ENCODE peak calls at places on chromosomes 1 and 21, in seven cellular contexts. C is activated CD4-positive, CD25-positive, alpha-beta regulatory T cell; X is glutamatergic neuron; A is activated CD8-positive, alpha-beta memory T cell treated with anti-CD3 and anti-CD28 coated beads, Interleukin-2, amount 50 U/mL, for 48 hours; L is stimulated activated CD8-positive, alpha-beta memory T cell treated with anti-CD3 and anti-CD28 coated beads, Interleukin-15, amount 100 ng/mL, for 4 hours; F is HuH-7.5; S is posterior vena cava. K is an unnamed sample.

GRCh38 chr1:108692724-108693655 is 880 bp downstream of the PRPF38B start:
- DNase-seq in L (peak; percentile 60), S (no peak), X (peak; percentile 32), F (peak; percentile 38), C (peak; percentile 42), A (peak; percentile 83), K (peak; percentile 74)

GRCh38 chr1:12600880-12601633 is 17.0 kb downstream of the DHRS3 start:
- DNase-seq in C (peak; percentile 8), X (peak; percentile 45), L (no peak), S (no peak), A (peak; percentile 64), F (peak; percentile 62), K (peak; percentile 48)

GRCh38 chr21:10272216-10272615 is 249.2 kb upstream of the TPTE start:
- DNase-seq in A (peak; percentile 40), L (no peak), C (no peak), X (no peak), S (peak; percentile 51), F (no peak), K (no peak)

GRCh38 chr1:17232759-17233661 is 15.9 kb upstream of the PADI3 start:
- DNase-seq in F (no peak), S (no peak), X (no peak), C (no peak), L (no peak), A (no peak), K (no peak)

GRCh38 chr1:210416049-210416448 is 87.3 kb downstream of the HHAT start:
- DNase-seq in F (no peak), C (no peak), S (no peak), A (no peak), X (no peak), L (no peak), K (no peak)

GRCh38 chr1:91148641-91149069 is 126.8 kb upstream of the ZNF644 start:
- DNase-seq in S (no peak), C (no peak), F (no peak), X (no peak), L (no peak), A (no peak), K (no peak)

GRCh38 chr1:19622204-19622603 is 21.9 kb upstream of the NBL1 start:
- DNase-seq in F (no peak), S (no peak), L (no peak), A (no peak), X (no peak), C (no peak), K (no peak)

GRCh38 chr1:84247425-84248220 is 53.9 kb upstream of the SAMD13 start:
- DNase-seq in F (no peak), S (no peak), L (no peak), C (no peak), X (no peak), A (no peak), K (no peak)

GRCh38 chr1:53563609-53564008 is 104.4 kb downstream of the DMRTB1 start:
- DNase-seq in S (no peak), L (no peak), A (no peak), X (no peak), F (no peak), C (no peak), K (no peak)

GRCh38 chr1:6414443-6414844 is 5.3 kb downstream of the HES2 start:
- DNase-seq in X (peak; percentile 74), S (no peak), C (no peak), L (no peak), F (peak; percentile 70), A (no peak), K (peak; percentile 67)

GRCh38 chr1:152190589-152190988 is 31.6 kb upstream of the RPTN start:
- DNase-seq in A (no peak), C (no peak), L (no peak), X (no peak), S (no peak), F (no peak), K (no peak)

GRCh38 chr1:31930827-31931226 is 7.3 kb downstream of the PTP4A2 start:
- DNase-seq in C (no peak), F (no peak), L (no peak), A (no peak), X (no peak), S (no peak), K (no peak)

GRCh38 chr1:80066060-80066459 is 1059.5 kb upstream of the ADGRL4 start:
- DNase-seq in F (no peak), A (no peak), X (no peak), L (no peak), S (no peak), C (no peak), K (no peak)

GRCh38 chr21:43827015-43827611 is 37.7 kb downstream of the RRP1 start:
- DNase-seq in S (peak; percentile 89), A (no peak), L (no peak), F (no peak), X (no peak), C (no peak), K (no peak)

GRCh38 chr1:34898220-34898820 is 31.1 kb downstream of the DLGAP3 start:
- DNase-seq in S (no peak), C (no peak), L (no peak), F (no peak), X (no peak), A (no peak), K (no peak)

GRCh38 chr1:71621785-71622184 is 541.0 kb upstream of the ZRANB2 start:
- DNase-seq in C (no peak), L (no peak), A (no peak), X (no peak), S (no peak), F (no peak), K (no peak)

K was measured in WERI-Rb-1.